ENCODE peak calls at places on chromosomes 12 and 14, in eight cellular contexts. One of them, this sample, is unnamed.
A peak's percentile ranks its signal among the peaks of the same experiment; 100 is the strongest.

GRCh38 chr14:31692376-31692781 is 131.2 kb downstream of the NUBPL start:
- DNase-seq in NCI-H510A treated with DMSO at 0.1 percent for 48 hours: no peak
- DNase-seq in left ventricle myocardium inferior: no peak
- DNase-seq in DND-41: no peak
- DNase-seq in fibroblast of lung: peak; percentile 12
- DNase-seq in cardiac muscle cell: no peak
- DNase-seq in hypothalamus: no peak
- DNase-seq in heart right ventricle: peak; percentile 11
- DNase-seq in this sample: no peak

GRCh38 chr14:75631453-75631831 is 29.2 kb downstream of the ERG28 start:
- DNase-seq in NCI-H510A treated with DMSO at 0.1 percent for 48 hours: no peak
- DNase-seq in left ventricle myocardium inferior: no peak
- DNase-seq in DND-41: no peak
- DNase-seq in fibroblast of lung: no peak
- DNase-seq in cardiac muscle cell: no peak
- DNase-seq in hypothalamus: no peak
- DNase-seq in heart right ventricle: no peak
- DNase-seq in this sample: no peak

GRCh38 chr12:59041241-59042121 is 121.2 kb upstream of the LRIG3 start:
- DNase-seq in NCI-H510A treated with DMSO at 0.1 percent for 48 hours: no peak
- DNase-seq in left ventricle myocardium inferior: no peak
- DNase-seq in DND-41: no peak
- DNase-seq in fibroblast of lung: peak; percentile 95
- DNase-seq in cardiac muscle cell: no peak
- DNase-seq in hypothalamus: no peak
- DNase-seq in heart right ventricle: no peak
- DNase-seq in this sample: no peak

GRCh38 chr14:32129124-32129523 is 52.0 kb downstream of the ARHGAP5 start:
- DNase-seq in NCI-H510A treated with DMSO at 0.1 percent for 48 hours: no peak
- DNase-seq in left ventricle myocardium inferior: no peak
- DNase-seq in DND-41: no peak
- DNase-seq in fibroblast of lung: peak; percentile 25
- DNase-seq in cardiac muscle cell: no peak
- DNase-seq in hypothalamus: no peak
- DNase-seq in heart right ventricle: no peak
- DNase-seq in this sample: no peak

GRCh38 chr14:94761348-94761998 is 8.4 kb downstream of the GSC start:
- DNase-seq in NCI-H510A treated with DMSO at 0.1 percent for 48 hours: peak; percentile 86
- DNase-seq in left ventricle myocardium inferior: no peak
- DNase-seq in DND-41: peak; percentile 16
- DNase-seq in fibroblast of lung: no peak
- DNase-seq in cardiac muscle cell: peak; percentile 66
- DNase-seq in hypothalamus: no peak
- DNase-seq in heart right ventricle: no peak
- DNase-seq in this sample: no peak

GRCh38 chr14:22561661-22562579 is 27.1 kb downstream of the DAD1 start:
- DNase-seq in NCI-H510A treated with DMSO at 0.1 percent for 48 hours: no peak
- DNase-seq in left ventricle myocardium inferior: no peak
- DNase-seq in DND-41: peak; percentile 85
- DNase-seq in fibroblast of lung: no peak
- DNase-seq in cardiac muscle cell: no peak
- DNase-seq in hypothalamus: no peak
- DNase-seq in heart right ventricle: no peak
- DNase-seq in this sample: no peak

GRCh38 chr12:126747530-126748149 is 1519.3 kb upstream of the TMEM132C start:
- DNase-seq in NCI-H510A treated with DMSO at 0.1 percent for 48 hours: peak; percentile 66
- DNase-seq in left ventricle myocardium inferior: peak; percentile 42
- DNase-seq in DND-41: peak; percentile 47
- DNase-seq in fibroblast of lung: no peak
- DNase-seq in cardiac muscle cell: peak; percentile 57
- DNase-seq in hypothalamus: peak; percentile 5
- DNase-seq in heart right ventricle: peak; percentile 17
- DNase-seq in this sample: peak; percentile 60

GRCh38 chr14:54209501-54210231 is 187.1 kb upstream of the CDKN3 start:
- DNase-seq in NCI-H510A treated with DMSO at 0.1 percent for 48 hours: no peak
- DNase-seq in left ventricle myocardium inferior: no peak
- DNase-seq in DND-41: no peak
- DNase-seq in fibroblast of lung: peak; percentile 32
- DNase-seq in cardiac muscle cell: no peak
- DNase-seq in hypothalamus: no peak
- DNase-seq in heart right ventricle: no peak
- DNase-seq in this sample: no peak

GRCh38 chr12:75478395-75478794 is 2.2 kb upstream of the GLIPR1 start:
- DNase-seq in NCI-H510A treated with DMSO at 0.1 percent for 48 hours: no peak
- DNase-seq in left ventricle myocardium inferior: no peak
- DNase-seq in DND-41: peak; percentile 44
- DNase-seq in fibroblast of lung: peak; percentile 82
- DNase-seq in cardiac muscle cell: no peak
- DNase-seq in hypothalamus: no peak
- DNase-seq in heart right ventricle: no peak
- DNase-seq in this sample: no peak

GRCh38 chr12:14283489-14284144 is 81.9 kb upstream of the ATF7IP start:
- DNase-seq in NCI-H510A treated with DMSO at 0.1 percent for 48 hours: peak; percentile 87
- DNase-seq in left ventricle myocardium inferior: no peak
- DNase-seq in DND-41: no peak
- DNase-seq in fibroblast of lung: no peak
- DNase-seq in cardiac muscle cell: no peak
- DNase-seq in hypothalamus: no peak
- DNase-seq in heart right ventricle: no peak
- DNase-seq in this sample: no peak

GRCh38 chr14:69483765-69484443 is 624 bp upstream of the PLEKHD1 start:
- DNase-seq in NCI-H510A treated with DMSO at 0.1 percent for 48 hours: peak; percentile 44
- DNase-seq in left ventricle myocardium inferior: no peak
- DNase-seq in DND-41: no peak
- DNase-seq in fibroblast of lung: peak; percentile 14
- DNase-seq in cardiac muscle cell: peak; percentile 53
- DNase-seq in hypothalamus: no peak
- DNase-seq in heart right ventricle: no peak
- DNase-seq in this sample: no peak

GRCh38 chr12:22600226-22600625 is 24.7 kb upstream of the ETNK1 start:
- DNase-seq in NCI-H510A treated with DMSO at 0.1 percent for 48 hours: no peak
- DNase-seq in left ventricle myocardium inferior: no peak
- DNase-seq in DND-41: no peak
- DNase-seq in fibroblast of lung: no peak
- DNase-seq in cardiac muscle cell: no peak
- DNase-seq in hypothalamus: no peak
- DNase-seq in heart right ventricle: no peak
- DNase-seq in this sample: no peak

GRCh38 chr12:95859344-95859816 is 628 bp downstream of the SNRPF start:
- DNase-seq in NCI-H510A treated with DMSO at 0.1 percent for 48 hours: peak; percentile 36
- DNase-seq in left ventricle myocardium inferior: no peak
- DNase-seq in DND-41: peak; percentile 18
- DNase-seq in fibroblast of lung: peak; percentile 34
- DNase-seq in cardiac muscle cell: peak; percentile 63
- DNase-seq in hypothalamus: no peak
- DNase-seq in heart right ventricle: no peak
- DNase-seq in this sample: no peak

GRCh38 chr14:76918176-76918750 is 92.1 kb downstream of the LRRC74A start:
- DNase-seq in NCI-H510A treated with DMSO at 0.1 percent for 48 hours: peak; percentile 73
- DNase-seq in left ventricle myocardium inferior: peak; percentile 57
- DNase-seq in DND-41: peak; percentile 24
- DNase-seq in fibroblast of lung: peak; percentile 94
- DNase-seq in cardiac muscle cell: no peak
- DNase-seq in hypothalamus: peak; percentile 79
- DNase-seq in heart right ventricle: peak; percentile 68
- DNase-seq in this sample: peak; percentile 87

GRCh38 chr12:116443706-116444589 is 115.2 kb upstream of the MAP1LC3B2 start:
- DNase-seq in NCI-H510A treated with DMSO at 0.1 percent for 48 hours: no peak
- DNase-seq in left ventricle myocardium inferior: no peak
- DNase-seq in DND-41: peak; percentile 86
- DNase-seq in fibroblast of lung: no peak
- DNase-seq in cardiac muscle cell: no peak
- DNase-seq in hypothalamus: no peak
- DNase-seq in heart right ventricle: no peak
- DNase-seq in this sample: no peak

GRCh38 chr12:50626026-50626425 is 121.2 kb downstream of the DIP2B start:
- DNase-seq in NCI-H510A treated with DMSO at 0.1 percent for 48 hours: no peak
- DNase-seq in left ventricle myocardium inferior: no peak
- DNase-seq in DND-41: no peak
- DNase-seq in fibroblast of lung: no peak
- DNase-seq in cardiac muscle cell: no peak
- DNase-seq in hypothalamus: no peak
- DNase-seq in heart right ventricle: no peak
- DNase-seq in this sample: no peak

GRCh38 chr12:13000935-13001724 is 1.1 kb upstream of the HEBP1 start:
- DNase-seq in NCI-H510A treated with DMSO at 0.1 percent for 48 hours: peak; percentile 56
- DNase-seq in left ventricle myocardium inferior: peak; percentile 52
- DNase-seq in DND-41: no peak
- DNase-seq in fibroblast of lung: peak; percentile 48
- DNase-seq in cardiac muscle cell: peak; percentile 70
- DNase-seq in hypothalamus: peak; percentile 59
- DNase-seq in heart right ventricle: peak; percentile 40
- DNase-seq in this sample: peak; percentile 88

GRCh38 chr12:119649202-119649808 is 18.6 kb upstream of the PRKAB1 start:
- DNase-seq in NCI-H510A treated with DMSO at 0.1 percent for 48 hours: peak; percentile 54
- DNase-seq in left ventricle myocardium inferior: no peak
- DNase-seq in DND-41: no peak
- DNase-seq in fibroblast of lung: no peak
- DNase-seq in cardiac muscle cell: peak; percentile 2
- DNase-seq in hypothalamus: no peak
- DNase-seq in heart right ventricle: no peak
- DNase-seq in this sample: no peak

GRCh38 chr12:56333679-56334489 is at the start of gene PAN2:
- DNase-seq in NCI-H510A treated with DMSO at 0.1 percent for 48 hours: peak; percentile 98
- DNase-seq in left ventricle myocardium inferior: peak; percentile 96
- DNase-seq in DND-41: peak; percentile 98
- DNase-seq in fibroblast of lung: peak; percentile 97
- DNase-seq in cardiac muscle cell: peak; percentile 95
- DNase-seq in hypothalamus: peak; percentile 94
- DNase-seq in heart right ventricle: peak; percentile 97
- DNase-seq in this sample: peak; percentile 97

GRCh38 chr14:46290706-46291105 is 360.9 kb downstream of the RPL10L start:
- DNase-seq in NCI-H510A treated with DMSO at 0.1 percent for 48 hours: no peak
- DNase-seq in left ventricle myocardium inferior: no peak
- DNase-seq in DND-41: no peak
- DNase-seq in fibroblast of lung: no peak
- DNase-seq in cardiac muscle cell: no peak
- DNase-seq in hypothalamus: no peak
- DNase-seq in heart right ventricle: no peak
- DNase-seq in this sample: no peak